ENCODE peak calls at places on chromosomes 13 and 19, in five cellular contexts. One of them, this sample, is unnamed.

GRCh38 chr19:3062165-3063105 is at the start of gene TLE5:
- DNase-seq in K562: peak
- DNase-seq in A549: no peak
- DNase-seq in WTC11: no peak
- DNase-seq in HepG2: peak
- DNase-seq in this sample: no peak

GRCh38 chr13:46778879-46779278 is 18.1 kb downstream of the ESD start:
- DNase-seq in K562: no peak
- DNase-seq in WTC11: no peak
- DNase-seq in A549: no peak
- DNase-seq in HepG2: no peak
- DNase-seq in this sample: no peak

GRCh38 chr19:12527034-12527836 is 24.0 kb downstream of the ZNF564 start:
- DNase-seq in HepG2: no peak
- DNase-seq in WTC11: no peak
- DNase-seq in A549: peak
- DNase-seq in K562: no peak
- DNase-seq in this sample: no peak

GRCh38 chr19:39411006-39411831 is 1.2 kb upstream of the PLEKHG2 start:
- DNase-seq in WTC11: no peak
- DNase-seq in K562: no peak
- DNase-seq in HepG2: peak
- DNase-seq in A549: peak
- DNase-seq in this sample: no peak

GRCh38 chr13:39379667-39380655 is 223.0 kb downstream of the LHFPL6 start:
- DNase-seq in WTC11: no peak
- DNase-seq in HepG2: no peak
- DNase-seq in K562: no peak
- DNase-seq in A549: no peak
- DNase-seq in this sample: no peak

GRCh38 chr13:38394777-38395504 is 45.3 kb downstream of the UFM1 start:
- DNase-seq in WTC11: no peak
- DNase-seq in K562: no peak
- DNase-seq in A549: no peak
- DNase-seq in HepG2: no peak
- DNase-seq in this sample: no peak

GRCh38 chr13:113937073-113937472 is 36.8 kb downstream of the C13orf46 start:
- DNase-seq in WTC11: no peak
- DNase-seq in A549: no peak
- DNase-seq in HepG2: no peak
- DNase-seq in K562: no peak
- DNase-seq in this sample: no peak

GRCh38 chr19:32010071-32010470 is 335.3 kb upstream of the ZNF507 start:
- DNase-seq in K562: no peak
- DNase-seq in A549: no peak
- DNase-seq in HepG2: no peak
- DNase-seq in WTC11: no peak
- DNase-seq in this sample: no peak

GRCh38 chr19:33102893-33103292 is 21.9 kb downstream of the GPATCH1 start:
- DNase-seq in K562: no peak
- DNase-seq in WTC11: no peak
- DNase-seq in A549: no peak
- DNase-seq in HepG2: no peak
- DNase-seq in this sample: no peak

GRCh38 chr19:40539070-40539469 is 37.6 kb upstream of the SHKBP1 start:
- DNase-seq in K562: no peak
- DNase-seq in A549: peak
- DNase-seq in WTC11: no peak
- DNase-seq in HepG2: no peak
- DNase-seq in this sample: no peak

GRCh38 chr19:14155371-14155770 is 19.0 kb upstream of the ASF1B start:
- DNase-seq in K562: no peak
- DNase-seq in WTC11: no peak
- DNase-seq in HepG2: no peak
- DNase-seq in A549: no peak
- DNase-seq in this sample: no peak

GRCh38 chr13:73531014-73531413 is 472.2 kb downstream of the KLF5 start:
- DNase-seq in HepG2: no peak
- DNase-seq in A549: no peak
- DNase-seq in K562: no peak
- DNase-seq in WTC11: no peak
- DNase-seq in this sample: no peak

GRCh38 chr13:32320528-32320927 is 5.2 kb downstream of the BRCA2 start:
- DNase-seq in WTC11: no peak
- DNase-seq in A549: no peak
- DNase-seq in K562: no peak
- DNase-seq in HepG2: peak
- DNase-seq in this sample: no peak

GRCh38 chr13:42219051-42219450 is 52.9 kb upstream of the AKAP11 start:
- DNase-seq in HepG2: no peak
- DNase-seq in K562: no peak
- DNase-seq in WTC11: no peak
- DNase-seq in A549: no peak
- DNase-seq in this sample: no peak

GRCh38 chr13:113083022-113083373 is 22.6 kb upstream of the F7 start:
- DNase-seq in A549: no peak
- DNase-seq in K562: no peak
- DNase-seq in HepG2: no peak
- DNase-seq in WTC11: no peak
- DNase-seq in this sample: no peak

GRCh38 chr13:98681017-98681416 is 71.5 kb downstream of the SLC15A1 start:
- DNase-seq in WTC11: no peak
- DNase-seq in A549: no peak
- DNase-seq in HepG2: no peak
- DNase-seq in K562: no peak
- DNase-seq in this sample: no peak

GRCh38 chr19:1394252-1395193 is 6.8 kb downstream of the GAMT start:
- DNase-seq in HepG2: no peak
- DNase-seq in K562: peak
- DNase-seq in WTC11: no peak
- DNase-seq in A549: no peak
- DNase-seq in this sample: no peak

GRCh38 chr13:63909726-63910125 is 2494.1 kb upstream of the PCDH20 start:
- DNase-seq in WTC11: no peak
- DNase-seq in A549: no peak
- DNase-seq in K562: no peak
- DNase-seq in HepG2: no peak
- DNase-seq in this sample: no peak

GRCh38 chr13:43994999-43995859 is 115.5 kb downstream of the LACC1 start:
- DNase-seq in HepG2: no peak
- DNase-seq in A549: no peak
- DNase-seq in K562: no peak
- DNase-seq in WTC11: no peak
- DNase-seq in this sample: no peak

GRCh38 chr13:31930901-31931522 is 100.6 kb upstream of the FRY start:
- DNase-seq in HepG2: no peak
- DNase-seq in WTC11: no peak
- DNase-seq in K562: no peak
- DNase-seq in A549: no peak
- DNase-seq in this sample: peak

GRCh38 chr19:51366999-51367564 is 894 bp upstream of the ETFB start:
- DNase-seq in A549: no peak
- DNase-seq in WTC11: peak
- DNase-seq in HepG2: no peak
- DNase-seq in K562: no peak
- DNase-seq in this sample: no peak

GRCh38 chr13:30312859-30313258 is 5.5 kb upstream of the KATNAL1 start:
- DNase-seq in WTC11: no peak
- DNase-seq in A549: no peak
- DNase-seq in HepG2: no peak
- DNase-seq in K562: no peak
- DNase-seq in this sample: no peak

GRCh38 chr13:56459291-56459690 is 681.4 kb upstream of the PRR20A start:
- DNase-seq in HepG2: no peak
- DNase-seq in WTC11: no peak
- DNase-seq in A549: no peak
- DNase-seq in K562: no peak
- DNase-seq in this sample: no peak

GRCh38 chr19:1747285-1748114 is 5.8 kb upstream of the ONECUT3 start:
- DNase-seq in A549: peak
- DNase-seq in WTC11: peak
- DNase-seq in K562: peak
- DNase-seq in HepG2: peak
- DNase-seq in this sample: no peak

GRCh38 chr19:29612121-29612520 is 6.0 kb downstream of the POP4 start:
- DNase-seq in WTC11: no peak
- DNase-seq in A549: no peak
- DNase-seq in K562: no peak
- DNase-seq in HepG2: no peak
- DNase-seq in this sample: no peak

GRCh38 chr19:283395-283794 is 7.8 kb downstream of the PLPP2 start:
- DNase-seq in HepG2: no peak
- DNase-seq in K562: peak
- DNase-seq in A549: no peak
- DNase-seq in WTC11: no peak
- DNase-seq in this sample: no peak
- TF ChIP-seq ESRRA in HepG2: no peak
- TF ChIP-seq ESRRA in K562: no peak
- TF ChIP-seq ESRRA in A549: no peak
- TF ChIP-seq ESRRA in WTC11: no peak
- TF ChIP-seq ESRRA in this sample: no peak

GRCh38 chr19:58579473-58580142 is 6.5 kb upstream of the MZF1 start:
- DNase-seq in A549: no peak
- DNase-seq in HepG2: no peak
- DNase-seq in WTC11: no peak
- DNase-seq in K562: no peak
- DNase-seq in this sample: no peak

GRCh38 chr19:58578430-58578925 is 5.3 kb upstream of the MZF1 start:
- DNase-seq in HepG2: no peak
- DNase-seq in A549: no peak
- DNase-seq in K562: no peak
- DNase-seq in WTC11: no peak
- DNase-seq in this sample: no peak

GRCh38 chr19:58582985-58583384 is 9.8 kb upstream of the MZF1 start:
- DNase-seq in A549: no peak
- DNase-seq in K562: no peak
- DNase-seq in HepG2: no peak
- DNase-seq in WTC11: no peak
- DNase-seq in this sample: no peak

GRCh38 chr19:58584498-58585441 is 11.6 kb upstream of the MZF1 start:
- DNase-seq in K562: peak
- DNase-seq in HepG2: no peak
- DNase-seq in A549: no peak
- DNase-seq in WTC11: no peak
- DNase-seq in this sample: no peak

DNA sequence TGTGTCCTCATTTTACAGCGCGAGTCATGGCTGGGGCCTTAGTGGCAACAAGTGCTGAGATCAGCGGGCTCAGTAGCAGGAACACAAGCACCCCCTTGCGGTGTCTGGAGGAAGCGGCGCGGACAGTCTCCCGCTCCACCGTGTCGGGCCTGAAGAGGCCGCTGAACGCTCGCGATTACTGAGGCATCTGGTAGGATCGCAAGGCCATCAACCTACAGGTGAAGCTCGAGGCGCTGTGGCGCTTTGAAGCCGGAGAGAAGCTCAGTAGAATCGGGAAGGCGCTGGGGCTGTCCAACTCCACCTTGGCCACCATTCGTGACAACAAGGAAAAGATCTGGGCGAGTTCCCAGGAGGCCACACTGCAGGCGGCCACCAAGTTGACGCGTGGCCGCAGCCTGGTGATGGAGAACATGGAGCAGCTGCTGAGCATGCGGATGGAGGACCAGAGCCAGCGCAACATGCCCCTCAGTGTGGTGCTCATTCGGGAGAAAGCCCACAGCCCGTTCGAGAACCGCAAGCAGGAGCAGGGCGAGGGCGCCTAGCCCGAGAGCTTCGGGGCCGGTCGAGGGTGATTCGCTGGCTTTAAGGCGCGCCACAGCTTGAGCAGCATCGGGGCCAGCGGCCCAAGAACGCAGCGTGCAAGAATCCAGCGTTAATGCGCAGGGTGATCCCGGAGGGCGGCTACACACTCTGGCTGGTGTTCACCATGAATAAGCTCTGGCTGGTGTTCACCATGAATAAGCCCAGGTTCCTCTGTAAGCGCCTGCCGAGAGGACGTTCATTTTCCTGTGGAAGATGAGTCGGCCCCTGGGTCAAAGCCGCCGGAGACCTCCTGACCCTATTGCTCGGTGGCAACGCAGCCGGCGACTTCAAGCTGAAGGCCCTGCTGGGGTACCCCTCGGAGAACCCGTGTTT is 8.3 kb upstream of the MZF1 start:
- DNase-seq in WTC11: peak
- DNase-seq in A549: peak
- DNase-seq in K562: peak
- DNase-seq in HepG2: peak
- DNase-seq in this sample: no peak
- TF ChIP-seq ESRRA in WTC11: no peak
- TF ChIP-seq ESRRA in A549: no peak
- TF ChIP-seq ESRRA in K562: peak
- TF ChIP-seq ESRRA in HepG2: no peak
- TF ChIP-seq ESRRA in this sample: no peak

GRCh38 chr13:111396457-111396856 is 76.0 kb downstream of the TEX29 start:
- DNase-seq in K562: no peak
- DNase-seq in WTC11: no peak
- DNase-seq in A549: no peak
- DNase-seq in HepG2: no peak
- DNase-seq in this sample: no peak
- TF ChIP-seq ESRRA in K562: no peak
- TF ChIP-seq ESRRA in WTC11: no peak
- TF ChIP-seq ESRRA in A549: no peak
- TF ChIP-seq ESRRA in HepG2: no peak
- TF ChIP-seq ESRRA in this sample: no peak

GRCh38 chr13:105721056-105721455 is 814.4 kb downstream of the EFNB2 start:
- DNase-seq in WTC11: no peak
- DNase-seq in HepG2: no peak
- DNase-seq in K562: no peak
- DNase-seq in A549: no peak
- DNase-seq in this sample: no peak
- TF ChIP-seq ESRRA in WTC11: no peak
- TF ChIP-seq ESRRA in HepG2: no peak
- TF ChIP-seq ESRRA in K562: no peak
- TF ChIP-seq ESRRA in A549: no peak
- TF ChIP-seq ESRRA in this sample: no peak

GRCh38 chr13:49786609-49787008 is 5.9 kb downstream of the KPNA3 start:
- DNase-seq in HepG2: no peak
- DNase-seq in WTC11: no peak
- DNase-seq in A549: no peak
- DNase-seq in K562: no peak
- DNase-seq in this sample: no peak
- TF ChIP-seq ESRRA in HepG2: no peak
- TF ChIP-seq ESRRA in WTC11: no peak
- TF ChIP-seq ESRRA in A549: no peak
- TF ChIP-seq ESRRA in K562: no peak
- TF ChIP-seq ESRRA in this sample: no peak